ENCODE peak calls at places on chromosomes 1 and 21, in seven cellular contexts. J, S, U, G, M, B and X are unnamed samples.

GRCh38 chr1:207024202-207025143 is 8.1 kb downstream of the C1orf116 start:
- DNase-seq in G (no peak), S (no peak), B (no peak), J (peak; percentile 78), U (no peak), M (no peak), X (no peak)

GRCh38 chr1:15214507-15214906 is 32.5 kb upstream of the FHAD1 start:
- DNase-seq in S (no peak), J (peak; percentile 85), U (no peak), G (peak; percentile 58), M (no peak), B (no peak), X (no peak)

GRCh38 chr1:235136111-235136510 is 7.5 kb upstream of the TOMM20 start:
- DNase-seq in S (no peak), B (no peak), J (peak; percentile 9), G (no peak), M (no peak), U (no peak), X (no peak)

GRCh38 chr1:168110896-168111545 is 25.7 kb downstream of the GPR161 start:
- DNase-seq in G (no peak), M (no peak), B (no peak), J (peak; percentile 40), S (no peak), U (peak; percentile 60), X (no peak)

GRCh38 chr1:54816130-54816529 is 15.0 kb upstream of the TTC22 start:
- DNase-seq in U (no peak), G (no peak), J (no peak), S (no peak), B (no peak), M (no peak), X (no peak)

GRCh38 chr1:26608895-26609294 is 79.3 kb downstream of the RPS6KA1 start:
- DNase-seq in G (no peak), U (no peak), B (no peak), M (peak; percentile 15), S (no peak), J (peak; percentile 37), X (no peak)

GRCh38 chr21:46128983-46129571 is 26.3 kb downstream of the FTCD start:
- DNase-seq in M (no peak), B (no peak), U (no peak), J (no peak), G (peak; percentile 57), S (no peak), X (no peak)

GRCh38 chr1:116878804-116879477 is 30.8 kb upstream of the PTGFRN start:
- DNase-seq in U (peak; percentile 88), M (peak; percentile 84), B (no peak), G (no peak), S (peak; percentile 53), J (peak; percentile 57), X (no peak)

GRCh38 chr1:101238041-101238515 is 1.3 kb downstream of the S1PR1 start:
- DNase-seq in S (no peak), M (peak; percentile 82), B (peak; percentile 75), J (no peak), G (no peak), U (no peak), X (no peak)

GRCh38 chr21:39362733-39363132 is 13.8 kb upstream of the HMGN1 start:
- DNase-seq in G (no peak), J (no peak), U (no peak), M (no peak), B (no peak), S (no peak), X (no peak)

DNA sequence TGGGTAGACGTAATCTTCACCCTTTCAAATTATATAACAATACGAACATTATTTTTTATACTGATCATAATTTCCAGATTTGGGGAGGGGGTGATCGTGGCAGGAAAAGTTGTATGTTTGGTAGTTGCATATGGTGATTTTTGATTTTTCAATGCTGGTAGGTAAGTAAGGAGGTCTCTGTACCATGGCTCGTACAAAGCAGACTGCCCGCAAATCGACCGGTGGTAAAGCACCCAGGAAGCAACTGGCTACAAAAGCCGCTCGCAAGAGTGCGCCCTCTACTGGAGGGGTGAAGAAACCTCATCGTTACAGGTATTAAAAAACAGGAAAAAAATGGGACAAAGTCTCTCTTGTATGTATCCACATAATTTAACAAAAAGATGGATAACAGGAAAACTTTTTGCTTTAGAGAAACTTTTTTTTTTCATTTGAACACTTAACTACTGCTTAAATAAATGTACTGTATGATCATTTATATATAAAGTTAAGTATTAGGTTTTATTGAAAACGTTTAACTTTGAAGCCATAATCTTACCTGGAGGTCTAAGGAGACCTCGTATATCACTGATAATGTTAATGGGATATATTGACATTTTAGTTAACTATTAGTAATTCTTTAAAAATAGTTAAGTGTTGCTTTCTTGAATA is 1.8 kb downstream of the H3-3A start:
- DNase-seq in M (no peak), G (no peak), U (peak; percentile 51), J (no peak), S (no peak), B (no peak), X (no peak)
- TF ChIP-seq CTCF in M (peak; percentile 49), G (peak; percentile 69), U (peak; percentile 94), J (peak; percentile 68), S (peak; percentile 98), B (peak; percentile 76), X (peak; percentile 71)

GRCh38 chr1:222924140-222924706 is 109.4 kb downstream of the DISP1 start:
- DNase-seq in U (no peak), S (no peak), G (no peak), J (no peak), B (no peak), M (no peak), X (no peak)

GRCh38 chr1:222926566-222926965 is 111.7 kb downstream of the DISP1 start:
- DNase-seq in J (peak; percentile 57), U (peak; percentile 91), S (no peak), G (no peak), M (no peak), B (no peak), X (no peak)

GRCh38 chr1:222931018-222931417 is 116.2 kb downstream of the DISP1 start:
- DNase-seq in U (no peak), B (no peak), S (no peak), J (peak; percentile 47), G (no peak), M (no peak), X (no peak)

GRCh38 chr1:222930097-222930496 is 115.3 kb downstream of the DISP1 start:
- DNase-seq in J (no peak), U (no peak), S (no peak), M (no peak), G (no peak), B (no peak), X (no peak)

DNA sequence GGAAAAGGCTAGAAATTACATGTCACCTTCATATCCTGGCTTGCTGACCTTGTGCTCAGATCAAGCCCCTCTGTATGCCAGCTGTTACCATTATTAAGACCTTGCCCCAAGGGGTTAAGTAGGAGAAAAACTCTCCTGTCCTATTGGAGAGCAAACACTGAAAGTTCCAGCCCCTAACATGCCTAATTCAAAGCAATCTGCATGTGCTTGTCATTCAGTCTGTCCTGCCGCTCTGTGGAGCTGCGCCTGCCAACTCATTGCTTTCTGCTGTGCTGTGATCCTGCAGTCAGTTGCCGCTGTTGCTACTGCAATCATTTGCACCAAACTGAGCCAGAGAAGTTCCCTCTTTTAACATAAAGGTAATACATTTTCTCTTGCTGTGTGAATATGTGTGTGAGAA is 113.4 kb downstream of the DISP1 start:
- DNase-seq in G (peak; percentile 69), J (peak; percentile 73), M (no peak), U (no peak), S (peak; percentile 69), B (no peak), X (no peak)
- TF ChIP-seq CTCF in G (no peak), J (no peak), M (no peak), U (no peak), S (no peak), B (no peak), X (no peak)

GRCh38 chr1:241639040-241639652 is 1.0 kb downstream of the CHML start:
- DNase-seq in J (peak; percentile 48), G (no peak), U (peak; percentile 55), S (no peak), B (peak; percentile 44), M (peak; percentile 49), X (no peak)

GRCh38 chr1:241640149-241640866 is at the start of the genes CHML and OPN3:
- DNase-seq in B (peak; percentile 91), S (peak; percentile 96), G (peak; percentile 98), J (peak; percentile 94), U (peak; percentile 96), M (peak; percentile 95), X (peak; percentile 94)

GRCh38 chr1:241638091-241638682 is 2.0 kb downstream of the CHML start:
- DNase-seq in J (no peak), M (no peak), G (no peak), U (peak; percentile 31), S (no peak), B (no peak), X (no peak)

GRCh38 chr1:241640867-241641542 is 836 bp upstream of the CHML start:
- DNase-seq in U (peak; percentile 98), B (no peak), G (no peak), M (no peak), J (no peak), S (no peak), X (no peak)

DNA sequence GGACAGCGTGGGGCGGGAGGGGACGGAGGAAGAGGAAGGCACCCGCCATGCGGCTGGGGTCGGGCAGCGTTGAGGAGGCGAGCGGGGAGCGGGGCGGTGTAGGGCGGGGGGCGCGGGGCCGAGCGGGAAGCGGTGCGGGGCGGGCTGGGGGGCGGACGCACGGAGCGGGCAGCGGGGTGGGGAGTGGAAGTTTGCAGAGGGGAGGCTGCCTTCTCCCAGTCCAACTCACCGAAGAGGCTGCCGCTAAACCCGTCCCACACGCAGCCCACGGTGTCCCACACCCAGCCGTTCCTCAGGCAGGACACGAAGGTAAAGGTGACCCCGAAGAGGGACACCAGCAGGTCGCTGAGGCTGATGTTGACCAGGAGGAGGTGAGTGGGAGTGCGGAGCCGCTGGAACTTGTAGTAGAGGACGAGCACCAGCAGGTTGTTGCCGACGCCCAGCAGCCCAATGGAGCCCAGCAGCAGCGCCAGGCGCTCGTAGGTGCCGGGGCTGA is 468 bp downstream of the CHML start:
- DNase-seq in S (peak; percentile 33), M (peak; percentile 68), G (peak; percentile 72), J (peak; percentile 44), B (peak; percentile 46), U (peak; percentile 63), X (peak; percentile 17)
- TF ChIP-seq CTCF in S (no peak), M (no peak), G (no peak), J (no peak), B (no peak), U (no peak), X (no peak)

DNA sequence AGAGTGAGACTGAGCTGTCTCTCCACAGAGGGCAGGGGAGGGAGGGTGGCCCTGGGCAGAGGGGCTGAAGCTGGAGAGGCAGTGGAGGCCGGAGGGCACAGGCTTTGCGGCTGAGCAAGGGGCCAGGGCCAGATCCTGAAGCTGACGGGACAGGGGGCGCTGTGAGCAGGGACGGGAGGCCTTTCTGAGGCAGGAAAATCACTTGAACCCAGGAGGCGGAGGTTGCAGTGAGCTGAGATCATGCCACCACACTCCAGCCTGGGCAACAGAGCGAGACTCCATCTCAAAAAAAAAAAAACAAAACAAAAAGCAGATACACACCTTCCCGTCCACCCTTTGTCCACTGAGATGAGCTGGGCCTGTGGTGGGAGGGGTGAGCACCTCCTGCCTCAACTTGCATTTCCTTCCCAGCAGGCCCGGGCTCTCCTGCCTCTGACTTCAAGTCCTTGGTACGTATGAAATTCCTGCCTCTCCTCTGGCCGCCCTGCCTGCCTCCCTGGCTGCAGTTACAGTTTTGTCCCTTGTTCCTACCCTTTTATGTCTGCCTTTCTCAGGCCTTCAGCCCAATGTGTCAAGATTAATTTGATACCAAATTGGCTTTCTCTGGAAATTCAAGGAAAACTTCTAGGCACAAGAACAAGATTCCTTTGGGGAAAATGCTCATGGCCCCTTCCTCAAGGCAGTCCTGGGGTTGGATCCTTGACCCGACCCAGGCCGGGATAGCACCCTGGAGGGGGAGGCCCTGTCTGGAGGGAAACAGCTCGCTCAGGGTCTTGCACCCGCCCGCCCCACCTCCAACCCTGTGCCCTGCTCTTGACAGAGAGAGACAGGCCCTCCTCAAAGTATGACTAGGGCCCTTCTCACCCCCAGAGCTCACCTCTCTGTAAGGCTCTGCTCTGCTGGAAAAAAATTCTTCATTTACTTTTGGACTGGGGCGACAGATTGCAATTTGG is 11.2 kb upstream of the ADAMTSL4 start:
- DNase-seq in B (no peak), U (no peak), J (peak; percentile 86), S (peak; percentile 49), G (no peak), M (no peak), X (no peak)
- TF ChIP-seq CTCF in B (no peak), U (no peak), J (no peak), S (no peak), G (no peak), M (no peak), X (no peak)